ENCODE peak calls at places on chromosome 12, in ten cellular contexts. Y, R, F, B, X, U, G, Q, Z and C are unnamed samples.

GRCh38 chr12:122963928-122964240 is 2.4 kb downstream of the ABCB9 start:
- DNase-seq in X (no peak), B (no peak), R (no peak), U (no peak), G (no peak), Z (no peak), Y (no peak), F (no peak), Q (no peak), C (no peak)

GRCh38 chr12:94488449-94488848 is 28.8 kb upstream of the CEP83 start:
- DNase-seq in U (no peak), G (peak), F (no peak), Q (no peak), B (no peak), Y (no peak), R (no peak), Z (no peak), X (no peak), C (no peak)

GRCh38 chr12:74538491-74539258 is 1.0 kb downstream of the ATXN7L3B start:
- DNase-seq in Q (no peak), Z (no peak), R (peak), B (no peak), X (no peak), Y (no peak), F (no peak), G (peak), U (no peak), C (no peak)

GRCh38 chr12:112325648-112326207 is 56.5 kb downstream of the HECTD4 start:
- DNase-seq in R (no peak), Q (no peak), U (no peak), Z (no peak), G (no peak), B (no peak), Y (no peak), F (no peak), X (no peak), C (no peak)

GRCh38 chr12:106345739-106346138 is 11.8 kb upstream of the POLR3B start:
- DNase-seq in Z (peak), G (peak), R (peak), Y (peak), U (no peak), X (no peak), B (no peak), F (peak), Q (no peak), C (no peak)

GRCh38 chr12:100798799-100799198 is 4.2 kb downstream of the ANO4 start:
- DNase-seq in R (no peak), B (no peak), Z (no peak), U (no peak), X (no peak), Q (no peak), Y (no peak), F (no peak), G (no peak), C (no peak)

GRCh38 chr12:105253882-105254513 is 18.0 kb upstream of the APPL2 start:
- DNase-seq in X (no peak), B (no peak), R (no peak), Y (peak), Q (no peak), F (no peak), G (no peak), U (no peak), Z (peak), C (no peak)

GRCh38 chr12:120156315-120157259 is 37.9 kb downstream of the GCN1 start:
- DNase-seq in Q (no peak), B (no peak), Y (no peak), G (no peak), Z (no peak), F (no peak), U (no peak), R (no peak), X (no peak), C (no peak)

DNA sequence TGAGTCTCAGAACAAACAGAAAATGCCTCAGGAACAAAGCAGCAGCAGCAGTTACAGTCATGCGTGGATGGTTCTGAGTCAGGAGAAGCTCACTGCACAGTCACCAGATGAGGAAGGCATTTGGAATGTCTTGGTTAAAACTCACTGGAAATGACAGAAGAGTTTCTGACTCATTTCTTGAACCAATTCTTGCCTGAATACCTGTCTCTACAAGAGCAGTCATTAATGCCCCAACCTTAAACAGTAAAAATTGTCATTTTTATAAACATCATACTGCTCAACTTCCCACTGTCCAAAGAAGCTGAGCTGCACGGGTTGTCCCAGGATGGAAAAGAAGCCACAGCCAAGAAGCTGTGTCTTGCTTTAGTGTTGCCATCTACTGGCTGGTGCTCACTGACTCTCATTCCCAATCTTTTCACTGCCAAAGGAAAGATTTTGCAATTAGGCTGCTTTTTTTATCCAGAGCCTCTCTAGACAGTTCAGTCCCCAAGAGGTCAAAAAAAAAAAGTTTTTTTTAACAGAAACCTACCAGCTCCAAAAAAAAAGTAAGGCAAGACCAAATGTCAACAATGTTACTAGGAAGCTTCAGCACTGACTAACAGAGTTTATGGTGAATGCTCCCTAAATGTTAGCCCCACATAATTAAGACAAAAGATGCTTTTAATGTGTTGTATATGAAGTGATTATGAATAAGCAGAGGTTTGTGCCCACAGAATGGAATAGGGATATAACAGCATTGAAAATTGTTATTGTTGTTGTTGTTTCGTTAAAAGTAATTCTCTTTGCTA is 40.4 kb downstream of the KICS2 start:
- DNase-seq in B (peak), F (peak), R (peak), Z (peak), X (no peak), Y (peak), G (no peak), U (no peak), Q (no peak), C (no peak)
- TF ChIP-seq CTCF in B (peak), F (peak), R (peak), Z (no peak), X (no peak), Y (peak), G (peak), U (peak), Q (peak), C (no peak)

DNA sequence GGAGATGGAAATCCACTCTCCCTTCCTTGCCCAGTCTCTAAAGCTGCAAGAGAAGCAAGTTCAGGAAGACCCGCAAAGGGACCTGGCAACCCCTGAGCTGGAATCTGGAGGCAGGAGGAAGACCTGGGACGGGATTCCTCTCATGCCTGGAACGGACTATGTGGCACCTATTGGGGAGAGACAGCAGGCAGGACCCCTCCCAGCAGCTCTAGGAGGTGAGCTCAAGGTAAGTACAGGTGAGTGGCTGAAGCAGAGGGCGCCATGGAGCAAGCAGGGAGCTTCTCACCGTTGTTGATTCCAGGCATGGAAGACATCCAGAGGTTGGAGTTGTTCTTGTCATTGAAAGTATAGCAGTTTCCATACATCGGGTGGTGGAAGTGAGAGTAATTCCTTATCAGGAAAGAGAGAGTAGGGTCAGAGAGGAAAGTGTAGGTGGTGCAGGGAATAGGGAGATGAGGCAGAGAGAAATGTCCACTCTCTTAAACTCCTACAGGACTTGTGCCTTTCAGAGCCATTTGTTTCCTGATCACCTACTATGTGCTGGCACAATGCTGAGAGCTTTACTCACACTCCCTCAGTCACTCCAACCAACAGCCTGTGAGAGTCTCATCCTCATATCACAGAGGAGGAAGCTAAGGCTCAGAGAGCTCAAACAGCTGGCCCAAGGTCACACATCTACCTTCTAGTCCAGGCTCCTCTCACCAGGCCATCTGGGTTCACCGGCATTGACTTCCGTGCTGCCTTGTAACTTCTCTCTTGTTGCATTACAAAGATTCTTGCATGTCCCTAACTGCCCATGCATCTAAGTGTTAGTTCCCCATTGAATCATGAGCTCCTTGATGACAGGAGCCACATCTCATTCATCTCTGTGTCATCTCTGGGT is 13.9 kb upstream of the TNFRSF1A start:
- DNase-seq in Q (no peak), B (no peak), F (no peak), U (no peak), R (no peak), Z (no peak), Y (no peak), G (peak), X (no peak), C (no peak)
- TF ChIP-seq CTCF in Q (no peak), B (no peak), F (peak), U (no peak), R (no peak), Z (no peak), Y (peak), G (peak), X (no peak), C (no peak)

GRCh38 chr12:87866602-87867292 is 162.5 kb downstream of the C12orf50 start:
- DNase-seq in X (no peak), Q (no peak), G (peak), Y (no peak), Z (no peak), B (no peak), F (peak), R (no peak), U (no peak), C (no peak)
- TF ChIP-seq CTCF in X (no peak), Q (no peak), G (peak), Y (peak), Z (no peak), B (no peak), F (peak), R (peak), U (no peak), C (no peak)

GRCh38 chr12:541676-542289 is 82.0 kb downstream of the B4GALNT3 start:
- DNase-seq in Z (no peak), B (no peak), F (no peak), U (no peak), Y (no peak), G (no peak), X (no peak), R (peak), Q (no peak), C (no peak)
- TF ChIP-seq CTCF in Z (no peak), B (no peak), F (no peak), U (no peak), Y (no peak), G (no peak), X (no peak), R (no peak), Q (no peak), C (no peak)

GRCh38 chr12:125577334-125577733 is 512.1 kb downstream of the AACS start:
- DNase-seq in Z (no peak), U (no peak), F (no peak), R (no peak), Q (no peak), Y (no peak), X (no peak), G (no peak), B (no peak), C (no peak)

GRCh38 chr12:125583071-125583470 is 517.8 kb downstream of the AACS start:
- DNase-seq in B (no peak), Q (no peak), F (no peak), G (no peak), U (no peak), X (no peak), Y (no peak), R (no peak), Z (no peak), C (no peak)

DNA sequence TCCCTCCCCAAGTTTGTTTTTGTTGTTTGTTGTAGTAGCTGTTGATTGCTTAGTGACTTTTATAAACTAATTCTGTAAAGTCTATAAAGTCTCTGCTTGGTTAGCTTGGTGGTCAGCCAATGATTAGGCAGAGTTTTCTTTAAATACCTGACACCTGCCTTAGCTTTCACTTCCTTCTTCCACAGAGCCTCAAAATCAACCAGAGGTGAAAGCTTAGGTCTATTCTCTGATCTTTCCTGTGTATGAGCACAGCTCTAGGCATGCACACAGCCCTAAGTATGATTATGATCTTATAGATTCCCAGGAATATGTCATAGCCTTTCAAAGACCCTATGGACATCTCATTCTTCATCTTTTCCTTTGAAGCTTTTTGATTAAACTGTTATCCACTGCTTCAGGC is 514.7 kb downstream of the AACS start:
- DNase-seq in Q (no peak), Z (no peak), R (no peak), X (no peak), F (no peak), B (no peak), U (no peak), G (peak), Y (no peak), C (no peak)
- TF ChIP-seq CTCF in Q (no peak), Z (no peak), R (no peak), X (no peak), F (no peak), B (no peak), U (no peak), G (no peak), Y (no peak), C (no peak)

GRCh38 chr12:114750905-114751304 is 66.9 kb upstream of the TBX3 start:
- DNase-seq in X (no peak), Q (no peak), G (no peak), R (peak), Y (no peak), Z (no peak), U (no peak), B (no peak), F (no peak), C (no peak)
- TF ChIP-seq CTCF in X (no peak), Q (no peak), G (no peak), R (no peak), Y (no peak), Z (no peak), U (no peak), B (no peak), F (no peak), C (no peak)